ENCODE peak calls at places on chromosomes 13 and 19, in six cellular contexts. T, O, Z, I, P and C are unnamed samples.

GRCh38 chr19:45099465-45100201 is 6.7 kb downstream of the PPP1R37 start:
- DNase-seq in T (no peak), O (no peak), Z (peak), I (peak), P (no peak), C (no peak)

GRCh38 chr13:45847554-45848224 is 3.9 kb downstream of the SIAH3 start:
- DNase-seq in T (peak), O (no peak), Z (peak), I (no peak), P (no peak), C (no peak)

GRCh38 chr19:7912697-7913564 is 1.7 kb upstream of the TGFBR3L start:
- DNase-seq in T (no peak), O (no peak), Z (no peak), I (no peak), P (no peak), C (no peak)

GRCh38 chr19:11014403-11014911 is 53.6 kb downstream of the SMARCA4 start:
- DNase-seq in T (no peak), O (no peak), Z (no peak), I (no peak), P (peak), C (no peak)

GRCh38 chr19:44602071-44602470 is 11.3 kb upstream of the IGSF23 start:
- DNase-seq in T (no peak), O (no peak), Z (no peak), I (no peak), P (no peak), C (no peak)

GRCh38 chr19:31312004-31312403 is 37.2 kb downstream of the TSHZ3 start:
- DNase-seq in T (no peak), O (no peak), Z (no peak), I (peak), P (no peak), C (no peak)

GRCh38 chr19:15563931-15564330 is 51.1 kb upstream of the CYP4F8 start:
- DNase-seq in T (no peak), O (no peak), Z (no peak), I (no peak), P (no peak), C (no peak)

GRCh38 chr19:16496613-16496983 is 404 bp downstream of the C19orf44 start:
- DNase-seq in T (peak), O (no peak), Z (peak), I (peak), P (no peak), C (no peak)

GRCh38 chr13:76886005-76886291 is 257 bp downstream of the KCTD12 start:
- DNase-seq in T (peak), O (no peak), Z (no peak), I (no peak), P (no peak), C (no peak)

GRCh38 chr19:19488041-19488874 is 27.1 kb downstream of the TSSK6 start:
- DNase-seq in T (no peak), O (no peak), Z (peak), I (peak), P (no peak), C (no peak)

GRCh38 chr13:24747248-24748151 is 16.5 kb upstream of the RNF17 start:
- DNase-seq in T (no peak), O (peak), Z (peak), I (no peak), P (no peak), C (no peak)

GRCh38 chr19:10115392-10116084 is 4.0 kb downstream of the P2RY11 start:
- DNase-seq in T (no peak), O (no peak), Z (no peak), I (no peak), P (no peak), C (no peak)

GRCh38 chr13:27607125-27607524 is 13.2 kb downstream of the LNX2 start:
- DNase-seq in T (no peak), O (no peak), Z (peak), I (peak), P (no peak), C (no peak)

GRCh38 chr19:33022472-33023116 is 42.1 kb downstream of the RHPN2 start:
- DNase-seq in T (no peak), O (peak), Z (no peak), I (no peak), P (no peak), C (no peak)

GRCh38 chr13:50069255-50069654 is 54.0 kb downstream of the KCNRG start:
- DNase-seq in T (no peak), O (no peak), Z (no peak), I (peak), P (no peak), C (no peak)

GRCh38 chr19:12544401-12544876 is 6.8 kb downstream of the ZNF564 start:
- DNase-seq in T (no peak), O (no peak), Z (peak), I (no peak), P (no peak), C (no peak)

GRCh38 chr19:55544776-55545439 is 435 bp downstream of the SBK3 start:
- DNase-seq in T (no peak), O (no peak), Z (no peak), I (no peak), P (no peak), C (no peak)

GRCh38 chr19:30385174-30385573 is 13.0 kb downstream of the ZNF536 start:
- DNase-seq in T (no peak), O (no peak), Z (no peak), I (no peak), P (no peak), C (no peak)

GRCh38 chr13:110554227-110554836 is 7.2 kb downstream of the RAB20 start:
- DNase-seq in T (no peak), O (no peak), Z (no peak), I (no peak), P (no peak), C (peak)

GRCh38 chr19:49114630-49115363 is 627 bp downstream of the LIN7B start:
- DNase-seq in T (peak), O (peak), Z (no peak), I (peak), P (no peak), C (peak)

GRCh38 chr13:66974174-66974573 is 256.0 kb downstream of the PCDH9 start:
- DNase-seq in T (no peak), O (no peak), Z (no peak), I (no peak), P (no peak), C (no peak)

GRCh38 chr13:95360052-95360451 is 58.8 kb upstream of the ABCC4 start:
- DNase-seq in T (no peak), O (no peak), Z (no peak), I (no peak), P (no peak), C (no peak)

GRCh38 chr19:3479177-3479818 is 1.0 kb downstream of the SMIM24 start:
- DNase-seq in T (no peak), O (no peak), Z (no peak), I (peak), P (no peak), C (no peak)

GRCh38 chr19:53432088-53432661 is 391 bp downstream of the ZNF761 start:
- DNase-seq in T (peak), O (peak), Z (peak), I (peak), P (no peak), C (peak)

GRCh38 chr19:54041969-54042606 is 21.6 kb downstream of the VSTM1 start:
- DNase-seq in T (no peak), O (no peak), Z (peak), I (no peak), P (no peak), C (no peak)

GRCh38 chr13:35712907-35713685 is 236.6 kb upstream of the MAB21L1 start:
- DNase-seq in T (no peak), O (no peak), Z (no peak), I (peak), P (no peak), C (no peak)

GRCh38 chr13:75787249-75787940 is 151.3 kb downstream of the LMO7 start:
- DNase-seq in T (no peak), O (no peak), Z (peak), I (peak), P (no peak), C (no peak)

GRCh38 chr13:87087741-87088140 is 583.4 kb upstream of the SLITRK5 start:
- DNase-seq in T (no peak), O (no peak), Z (no peak), I (no peak), P (no peak), C (no peak)

GRCh38 chr19:18304496-18305312 is 18.2 kb downstream of the LSM4 start:
- DNase-seq in T (peak), O (peak), Z (peak), I (peak), P (no peak), C (peak)

GRCh38 chr13:27634231-27634630 is 12.5 kb downstream of the POLR1D start:
- DNase-seq in T (no peak), O (no peak), Z (peak), I (no peak), P (no peak), C (no peak)

GRCh38 chr19:54422136-54422535 is 6.9 kb downstream of the TTYH1 start:
- DNase-seq in T (no peak), O (no peak), Z (no peak), I (no peak), P (no peak), C (no peak)

GRCh38 chr19:9009431-9009830 is 778 bp downstream of the MUC16 start:
- DNase-seq in T (no peak), O (no peak), Z (no peak), I (no peak), P (no peak), C (no peak)

GRCh38 chr13:99614465-99614885 is 113.2 kb downstream of the TM9SF2 start:
- DNase-seq in T (no peak), O (no peak), Z (peak), I (peak), P (peak), C (no peak)

GRCh38 chr13:111359237-111359915 is 38.9 kb downstream of the TEX29 start:
- DNase-seq in T (no peak), O (no peak), Z (no peak), I (peak), P (no peak), C (peak)

GRCh38 chr13:104773775-104774174 is 1707.6 kb upstream of the SLC10A2 start:
- DNase-seq in T (no peak), O (peak), Z (peak), I (peak), P (peak), C (no peak)